ENCODE peak calls at places on chromosomes 11 and 22, in five cellular contexts. M is GM23338, T is neural progenitor cell, C is kidney, Y is fibroblast of lung. O is an unnamed sample.

GRCh38 chr11:107770546-107770945 is 58.7 kb upstream of the SLN start:
- DNase-seq in M (no peak), T (peak), Y (peak), C (no peak), O (no peak)

GRCh38 chr11:13949876-13950275 is 12.6 kb upstream of the SPON1 start:
- DNase-seq in Y (no peak), M (no peak), T (no peak), C (no peak), O (no peak)

GRCh38 chr11:24697722-24698121 is 200.9 kb downstream of the LUZP2 start:
- DNase-seq in T (no peak), Y (peak), M (no peak), C (no peak), O (no peak)

GRCh38 chr11:117396970-117397369 is 69.3 kb downstream of the CEP164 start:
- DNase-seq in C (no peak), Y (no peak), T (no peak), M (no peak), O (no peak)

GRCh38 chr22:33539202-33539901 is 380.9 kb downstream of the LARGE1 start:
- DNase-seq in C (no peak), T (no peak), M (no peak), Y (no peak), O (no peak)

GRCh38 chr11:116379185-116379828 is 393.5 kb downstream of the BUD13 start:
- DNase-seq in T (peak), C (no peak), M (peak), Y (peak), O (no peak)

GRCh38 chr11:77752518-77752917 is 68.0 kb downstream of the RSF1 start:
- DNase-seq in T (no peak), C (no peak), M (peak), Y (peak), O (no peak)

GRCh38 chr11:122317337-122317736 is 201.3 kb upstream of the BLID start:
- DNase-seq in M (no peak), C (no peak), T (no peak), Y (peak), O (no peak)

GRCh38 chr22:35521358-35522264 is 19.0 kb upstream of the RASD2 start:
- DNase-seq in C (no peak), M (no peak), T (no peak), Y (no peak), O (no peak)

GRCh38 chr11:57634311-57634710 is 15.4 kb downstream of the YPEL4 start:
- DNase-seq in C (no peak), Y (no peak), T (no peak), M (no peak), O (no peak)

GRCh38 chr11:134252539-134253188 is 488 bp downstream of the THYN1 start:
- DNase-seq in Y (no peak), C (no peak), T (peak), M (peak), O (no peak)
- H3K27ac ChIP-seq in Y (peak), C (peak), T (no peak), M (no peak), O (peak)

GRCh38 chr22:41217553-41218157 is 12.5 kb downstream of the L3MBTL2 start:
- DNase-seq in C (peak), M (peak), Y (peak), T (peak), O (no peak)

GRCh38 chr22:41216984-41217383 is 11.9 kb downstream of the L3MBTL2 start:
- DNase-seq in M (no peak), T (no peak), Y (no peak), C (no peak), O (no peak)

GRCh38 chr22:41215409-41215808 is 10.3 kb downstream of the L3MBTL2 start:
- DNase-seq in T (no peak), C (no peak), Y (no peak), M (no peak), O (no peak)

DNA sequence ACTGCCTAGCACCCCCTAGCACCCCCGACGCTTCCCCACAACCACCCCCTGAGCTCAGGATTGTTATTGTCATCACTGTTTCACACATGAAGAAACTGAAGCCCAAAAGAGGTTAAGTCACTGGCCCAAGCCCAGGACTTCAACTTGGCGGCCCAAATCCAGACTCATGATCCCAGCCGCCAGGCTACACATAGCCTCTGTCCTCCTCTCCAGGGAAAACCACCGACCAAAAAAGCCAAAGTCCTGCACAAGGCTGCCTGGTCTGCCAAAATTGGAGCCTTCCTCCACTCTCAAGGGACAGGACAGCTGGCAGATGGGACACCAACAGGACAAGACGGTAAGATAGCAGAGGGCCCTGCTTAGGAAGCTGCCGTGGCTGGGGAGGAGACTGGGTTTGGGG is 10.8 kb downstream of the L3MBTL2 start:
- DNase-seq in C (no peak), Y (no peak), T (no peak), M (no peak), O (no peak)
- H3K27ac ChIP-seq in C (no peak), Y (no peak), T (no peak), M (no peak), O (no peak)

DNA sequence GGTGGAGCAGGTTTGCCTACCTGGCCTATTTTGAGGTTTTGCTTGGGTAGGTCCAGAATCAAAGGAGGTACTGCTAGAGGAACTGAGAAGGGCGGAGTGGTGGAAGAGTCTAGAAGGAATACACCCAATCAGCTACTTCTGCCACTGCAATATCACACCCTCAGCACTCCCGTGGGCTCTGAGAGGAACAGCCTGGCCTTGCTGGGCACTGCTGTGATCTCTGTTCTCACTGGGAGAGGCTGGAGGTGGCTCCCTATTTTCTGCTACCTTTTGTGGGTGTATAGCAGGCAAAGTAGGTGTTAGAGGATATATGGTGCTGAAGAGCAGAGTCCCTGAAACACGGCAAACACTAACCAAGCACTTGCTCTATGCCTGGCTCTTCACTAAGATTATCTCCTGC is 25.0 kb upstream of the IGSF22 start:
- DNase-seq in M (no peak), Y (no peak), C (no peak), T (no peak), O (peak)
- H3K27ac ChIP-seq in M (no peak), Y (no peak), C (no peak), T (no peak), O (peak)

GRCh38 chr22:45162531-45162930 is 1.2 kb upstream of the NUP50 start:
- DNase-seq in T (peak), M (peak), C (no peak), Y (peak), O (no peak)
- H3K27ac ChIP-seq in T (no peak), M (peak), C (no peak), Y (peak), O (no peak)

O was measured in caudate nucleus.